ENCODE peak calls at places on chromosomes 11 and 22, in four cellular contexts. L, X, P and H are unnamed samples.

GRCh38 chr11:61609000-61609969 is 28.4 kb upstream of the SYT7 start:
- DNase-seq in P (no peak), X (no peak), L (no peak), H (no peak)

GRCh38 chr11:12159351-12160099 is 49.1 kb downstream of the MICAL2 start:
- DNase-seq in P (no peak), L (no peak), X (no peak), H (no peak)

GRCh38 chr11:23520226-23520960 is 660.1 kb upstream of the CCDC179 start:
- DNase-seq in P (no peak), L (no peak), X (no peak), H (no peak)

GRCh38 chr11:7578276-7578955 is 64.6 kb downstream of the PPFIBP2 start:
- DNase-seq in L (no peak), P (no peak), X (no peak), H (no peak)

GRCh38 chr11:113370634-113371033 is 16.9 kb upstream of the ANKK1 start:
- DNase-seq in X (no peak), L (no peak), P (no peak), H (no peak)

GRCh38 chr22:41387341-41387740 is 5.6 kb downstream of the TEF start:
- DNase-seq in L (no peak), P (no peak), X (no peak), H (no peak)

GRCh38 chr11:2897048-2897447 is 11.5 kb upstream of the CDKN1C start:
- DNase-seq in L (no peak), P (no peak), X (no peak), H (no peak)

GRCh38 chr11:18223937-18224387 is 12.6 kb downstream of the SAA4 start:
- DNase-seq in P (no peak), X (no peak), L (no peak), H (no peak)

GRCh38 chr11:16610738-16611388 is 127.6 kb upstream of the C11orf58 start:
- DNase-seq in X (no peak), P (peak), L (no peak), H (no peak)

GRCh38 chr11:132715041-132715440 is 817.3 kb downstream of the OPCML start:
- DNase-seq in L (no peak), X (no peak), P (no peak), H (no peak)

GRCh38 chr11:84407091-84407490 is 1120.9 kb upstream of the CCDC90B start:
- DNase-seq in X (no peak), P (no peak), L (no peak), H (no peak)

GRCh38 chr22:46163498-46163897 is 13.2 kb downstream of the PPARA start:
- DNase-seq in X (no peak), L (no peak), P (no peak), H (no peak)

GRCh38 chr11:1879342-1879940 is 12.3 kb downstream of the PRR33 start:
- DNase-seq in X (peak), P (no peak), L (peak), H (peak)

GRCh38 chr11:107780136-107780535 is 68.3 kb upstream of the SLN start:
- DNase-seq in X (no peak), L (no peak), P (no peak), H (no peak)

GRCh38 chr11:75968021-75968685 is 153.1 kb downstream of the UVRAG start:
- DNase-seq in P (no peak), X (no peak), L (no peak), H (no peak)

GRCh38 chr22:35482974-35483373 is 57.7 kb upstream of the RASD2 start:
- DNase-seq in X (no peak), P (no peak), L (no peak), H (no peak)

GRCh38 chr22:25365491-25366261 is 146.2 kb downstream of the CRYBB2 start:
- DNase-seq in L (peak), P (no peak), X (no peak), H (peak)

GRCh38 chr22:39732625-39733024 is 160.9 kb downstream of the ENTHD1 start:
- DNase-seq in P (no peak), L (no peak), X (no peak), H (no peak)

GRCh38 chr22:39735776-39736175 is 157.8 kb downstream of the ENTHD1 start:
- DNase-seq in L (no peak), X (no peak), P (no peak), H (no peak)

GRCh38 chr22:39731881-39732555 is 161.5 kb downstream of the CACNA1I start:
- DNase-seq in X (no peak), P (peak), L (no peak), H (no peak)

GRCh38 chr22:39733191-39733590 is 160.4 kb downstream of the ENTHD1 start:
- DNase-seq in X (no peak), P (no peak), L (no peak), H (no peak)

GRCh38 chr22:39734866-39735265 is 158.7 kb downstream of the ENTHD1 start:
- DNase-seq in X (no peak), P (no peak), L (no peak), H (no peak)
- H3K4me3 ChIP-seq in X (no peak), P (no peak), L (no peak), H (no peak)

GRCh38 chr22:24289138-24289537 is 18.5 kb downstream of the SPECC1L start:
- DNase-seq in X (no peak), P (peak), L (no peak), H (no peak)

GRCh38 chr22:24290459-24290858 is 19.8 kb downstream of the SPECC1L start:
- DNase-seq in X (no peak), P (no peak), L (no peak), H (no peak)

GRCh38 chr22:24289781-24290181 is 19.1 kb downstream of the SPECC1L start:
- DNase-seq in X (no peak), L (no peak), P (peak), H (no peak)

GRCh38 chr22:24291538-24292201 is 21.0 kb downstream of the SPECC1L start:
- DNase-seq in X (no peak), L (no peak), P (no peak), H (no peak)
- H3K27ac ChIP-seq in X (no peak), L (peak), P (no peak), H (no peak)

GRCh38 chr11:59173964-59174663 is 2.2 kb downstream of the DTX4 start:
- DNase-seq in L (no peak), P (peak), X (no peak), H (no peak)

GRCh38 chr11:59171508-59172322 is at the start of gene DTX4:
- DNase-seq in X (peak), P (peak), L (peak), H (peak)

GRCh38 chr11:59172345-59173079 is 580 bp downstream of the DTX4 start:
- DNase-seq in X (peak), L (peak), P (peak), H (peak)

GRCh38 chr11:59174664-59175033 is 2.7 kb downstream of the DTX4 start:
- DNase-seq in X (no peak), P (peak), L (no peak), H (no peak)

DNA sequence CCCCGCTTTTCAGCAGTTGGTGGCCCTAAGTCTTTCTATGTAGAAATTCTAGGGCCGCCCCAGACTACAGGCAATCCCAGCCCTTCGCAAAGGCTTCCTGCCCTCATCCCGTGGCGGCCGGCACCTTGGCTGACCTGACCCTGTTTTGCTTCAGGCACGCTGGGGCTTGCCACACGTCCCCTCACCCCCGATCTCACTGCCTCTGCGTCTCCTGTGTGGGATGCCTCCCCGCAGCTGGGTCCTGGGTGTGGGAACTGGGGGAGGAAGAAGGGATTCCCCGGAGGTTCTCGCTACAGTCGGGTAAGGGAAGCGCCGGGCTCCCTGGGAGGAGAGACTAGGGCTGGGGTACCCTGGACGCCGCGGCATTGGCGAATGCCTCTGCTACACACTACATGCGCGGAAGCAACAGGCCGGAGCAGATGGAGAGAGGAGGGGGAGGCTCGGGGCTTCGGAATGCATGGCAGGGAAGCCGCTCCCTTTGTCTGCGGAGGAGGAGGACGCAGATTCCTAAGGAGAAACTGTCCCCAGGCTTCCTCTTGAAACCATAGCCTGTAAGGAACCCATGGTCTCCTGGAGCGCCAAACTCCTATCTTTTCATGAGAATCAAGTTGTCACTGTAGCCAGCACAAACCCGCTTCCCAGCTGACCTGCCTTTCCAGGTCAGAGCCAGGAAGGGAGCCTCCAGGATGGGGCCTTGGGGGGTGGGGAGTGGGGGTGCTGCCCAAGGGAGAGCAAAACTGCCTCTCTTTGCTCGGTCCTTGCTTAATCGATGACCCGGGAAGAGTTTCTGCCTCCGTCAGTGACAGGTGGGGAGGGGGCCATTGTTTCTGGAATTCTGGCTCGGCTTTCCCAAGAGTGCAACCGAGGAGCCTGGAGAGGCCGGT is 1.4 kb downstream of the DTX4 start:
- DNase-seq in P (peak), L (peak), X (no peak), H (peak)
- H3K4me3 ChIP-seq in P (peak), L (peak), X (peak), H (peak)

GRCh38 chr22:40247976-40248375 is 70.3 kb downstream of the TNRC6B start:
- DNase-seq in L (no peak), P (no peak), X (peak), H (no peak)

GRCh38 chr22:40244586-40244985 is 66.9 kb downstream of the TNRC6B start:
- DNase-seq in X (no peak), L (no peak), P (no peak), H (no peak)

GRCh38 chr22:40251106-40251505 is 73.4 kb downstream of the TNRC6B start:
- DNase-seq in L (no peak), X (no peak), P (no peak), H (no peak)

GRCh38 chr22:40250608-40251007 is 72.9 kb downstream of the TNRC6B start:
- DNase-seq in P (no peak), X (no peak), L (no peak), H (no peak)

GRCh38 chr22:40249286-40249685 is 71.6 kb downstream of the TNRC6B start:
- DNase-seq in P (no peak), X (no peak), L (no peak), H (no peak)
- H3K27ac ChIP-seq in P (no peak), X (no peak), L (no peak), H (no peak)